ENCODE peak calls at places on chromosomes 11 and 22, in ten cellular contexts. L is AG10803, J is fibroblast of mammary gland, E is ovary, X is HFF-Myc, G is brain microvascular endothelial cell, S is GM12865, N is transverse colon, Q is heart left ventricle, U is breast epithelium. P is an unnamed sample.

GRCh38 chr11:34425863-34426262 is 12.9 kb upstream of the CAT start:
- DNase-seq in L (peak), J (peak), E (no peak), X (peak), G (no peak), S (no peak), N (no peak), Q (no peak), U (no peak), P (no peak)

GRCh38 chr22:26677217-26677616 is 19.8 kb downstream of the MIAT start:
- DNase-seq in L (no peak), J (no peak), E (no peak), X (no peak), G (no peak), S (no peak), N (no peak), Q (no peak), U (no peak), P (no peak)

GRCh38 chr11:17890333-17890732 is 122.5 kb downstream of the SERGEF start:
- DNase-seq in L (no peak), J (no peak), E (no peak), X (no peak), G (no peak), S (no peak), N (no peak), Q (no peak), U (no peak), P (no peak)

GRCh38 chr11:59756845-59757244 is 1.7 kb downstream of the STX3 start:
- DNase-seq in L (no peak), J (peak), E (peak), X (no peak), G (peak), S (no peak), N (peak), Q (no peak), U (peak), P (no peak)

GRCh38 chr11:116257092-116257491 is 515.7 kb downstream of the BUD13 start:
- DNase-seq in L (no peak), J (no peak), E (no peak), X (no peak), G (no peak), S (no peak), N (no peak), Q (no peak), U (no peak), P (no peak)

GRCh38 chr11:67381244-67381972 is 8.0 kb upstream of the CLCF1 start:
- DNase-seq in L (no peak), J (no peak), E (no peak), X (no peak), G (no peak), S (peak), N (no peak), Q (no peak), U (no peak), P (no peak)

GRCh38 chr11:72758690-72759389 is 6.6 kb upstream of the ARAP1 start:
- DNase-seq in L (peak), J (peak), E (peak), X (no peak), G (peak), S (no peak), N (no peak), Q (peak), U (no peak), P (no peak)

GRCh38 chr11:71936825-71937224 is 8.0 kb downstream of the RNF121 start:
- DNase-seq in L (peak), J (peak), E (no peak), X (no peak), G (peak), S (no peak), N (no peak), Q (no peak), U (no peak), P (no peak)

GRCh38 chr22:46905415-46905814 is 143.0 kb downstream of the TBC1D22A start:
- DNase-seq in L (no peak), J (no peak), E (no peak), X (no peak), G (no peak), S (no peak), N (no peak), Q (no peak), U (no peak), P (no peak)

GRCh38 chr11:123616505-123617198 is 37.8 kb downstream of the SCN3B start:
- DNase-seq in L (peak), J (peak), E (peak), X (peak), G (no peak), S (no peak), N (peak), Q (peak), U (peak), P (no peak)

GRCh38 chr22:27201741-27202140 is 544.4 kb downstream of the MIAT start:
- DNase-seq in L (no peak), J (no peak), E (no peak), X (no peak), G (no peak), S (no peak), N (no peak), Q (no peak), U (no peak), P (no peak)

GRCh38 chr22:27512283-27512761 is 289.2 kb downstream of the MN1 start:
- DNase-seq in L (peak), J (peak), E (peak), X (peak), G (peak), S (no peak), N (peak), Q (peak), U (peak), P (peak)

GRCh38 chr11:12698049-12698448 is 23.8 kb downstream of the TEAD1 start:
- DNase-seq in L (no peak), J (no peak), E (no peak), X (no peak), G (no peak), S (peak), N (no peak), Q (no peak), U (no peak), P (no peak)

GRCh38 chr11:134261626-134262488 is 8.5 kb downstream of the ACAD8 start:
- DNase-seq in L (peak), J (peak), E (no peak), X (no peak), G (no peak), S (peak), N (no peak), Q (no peak), U (no peak), P (no peak)

GRCh38 chr22:29914165-29914564 is 31.2 kb downstream of the MTMR3 start:
- DNase-seq in L (peak), J (peak), E (no peak), X (no peak), G (peak), S (no peak), N (no peak), Q (no peak), U (no peak), P (no peak)

GRCh38 chr11:91947215-91947614 is 277.4 kb upstream of the FAT3 start:
- DNase-seq in L (peak), J (peak), E (no peak), X (no peak), G (peak), S (no peak), N (no peak), Q (peak), U (no peak), P (no peak)

GRCh38 chr11:112042961-112043304 is 17.7 kb downstream of the DLAT start:
- DNase-seq in L (no peak), J (no peak), E (no peak), X (no peak), G (no peak), S (no peak), N (no peak), Q (no peak), U (no peak), P (no peak)

GRCh38 chr22:19823638-19824196 is 31.0 kb downstream of the GNB1L start:
- DNase-seq in L (no peak), J (no peak), E (peak), X (no peak), G (no peak), S (no peak), N (no peak), Q (no peak), U (peak), P (no peak)

GRCh38 chr22:29030016-29030617 is 31.5 kb downstream of the C22orf31 start:
- DNase-seq in L (peak), J (peak), E (no peak), X (no peak), G (no peak), S (no peak), N (no peak), Q (no peak), U (no peak), P (no peak)

GRCh38 chr11:40186401-40187091 is 1272.9 kb downstream of the LRRC4C start:
- DNase-seq in L (no peak), J (no peak), E (no peak), X (no peak), G (no peak), S (no peak), N (no peak), Q (no peak), U (peak), P (no peak)

GRCh38 chr11:133930767-133931448 is 25.9 kb downstream of the IGSF9B start:
- DNase-seq in L (no peak), J (peak), E (no peak), X (no peak), G (no peak), S (no peak), N (no peak), Q (no peak), U (no peak), P (no peak)

GRCh38 chr11:88555018-88555828 is 217.7 kb upstream of the CTSC start:
- DNase-seq in L (peak), J (peak), E (peak), X (peak), G (peak), S (no peak), N (no peak), Q (no peak), U (peak), P (no peak)

GRCh38 chr11:12280838-12281565 is 96.4 kb upstream of the PARVA start:
- DNase-seq in L (no peak), J (peak), E (no peak), X (no peak), G (peak), S (no peak), N (no peak), Q (no peak), U (no peak), P (peak)

GRCh38 chr11:86363424-86363823 is 11.3 kb upstream of the CCDC81 start:
- DNase-seq in L (no peak), J (no peak), E (no peak), X (no peak), G (no peak), S (no peak), N (no peak), Q (no peak), U (no peak), P (no peak)

GRCh38 chr22:46036558-46037408 is 59.8 kb upstream of the WNT7B start:
- DNase-seq in L (no peak), J (peak), E (peak), X (no peak), G (no peak), S (peak), N (peak), Q (no peak), U (no peak), P (peak)

GRCh38 chr22:24985824-24986214 is 33.3 kb downstream of the KIAA1671 start:
- DNase-seq in L (peak), J (peak), E (peak), X (no peak), G (peak), S (no peak), N (no peak), Q (peak), U (no peak), P (peak)

GRCh38 chr22:30701872-30702271 is 7.2 kb downstream of the OSBP2 start:
- DNase-seq in L (peak), J (peak), E (no peak), X (no peak), G (peak), S (no peak), N (no peak), Q (no peak), U (no peak), P (no peak)

GRCh38 chr22:44728761-44729261 is 23.6 kb upstream of the ARHGAP8 start:
- DNase-seq in L (peak), J (no peak), E (peak), X (no peak), G (no peak), S (no peak), N (no peak), Q (peak), U (no peak), P (no peak)

GRCh38 chr11:95095858-95096587 is 6.4 kb downstream of the ENDOD1 start:
- DNase-seq in L (peak), J (peak), E (no peak), X (no peak), G (no peak), S (peak), N (no peak), Q (no peak), U (no peak), P (no peak)

GRCh38 chr22:33579448-33580093 is 340.7 kb downstream of the LARGE1 start:
- DNase-seq in L (peak), J (peak), E (peak), X (peak), G (peak), S (peak), N (peak), Q (peak), U (no peak), P (no peak)

GRCh38 chr11:96257972-96258951 is 84.7 kb downstream of the MAML2 start:
- DNase-seq in L (peak), J (peak), E (no peak), X (peak), G (no peak), S (peak), N (no peak), Q (peak), U (no peak), P (no peak)

GRCh38 chr11:68751331-68751856 is at the start of gene TESMIN:
- DNase-seq in L (peak), J (peak), E (peak), X (peak), G (peak), S (peak), N (peak), Q (peak), U (peak), P (no peak)
- H3K4me3 ChIP-seq in L (peak), J (no peak), E (peak), X (peak), G (peak), S (peak), N (peak), Q (peak), U (peak), P (peak)

GRCh38 chr11:8265681-8266241 is 2.1 kb upstream of the LMO1 start:
- DNase-seq in L (no peak), J (no peak), E (no peak), X (no peak), G (no peak), S (no peak), N (no peak), Q (no peak), U (no peak), P (no peak)
- TF ChIP-seq CTCF in L (peak), J (peak), E (no peak), X (no peak), G (peak), S (no peak), N (no peak), Q (peak), U (no peak), P (no peak)

GRCh38 chr22:37260396-37260795 is 16.3 kb upstream of the RAC2 start:
- DNase-seq in L (no peak), J (no peak), E (no peak), X (no peak), G (no peak), S (no peak), N (no peak), Q (no peak), U (no peak), P (no peak)

GRCh38 chr22:37260939-37261338 is 16.9 kb upstream of the RAC2 start:
- DNase-seq in L (peak), J (peak), E (peak), X (no peak), G (peak), S (peak), N (peak), Q (peak), U (no peak), P (no peak)

GRCh38 chr22:37258005-37258790 is 14.1 kb upstream of the RAC2 start:
- DNase-seq in L (no peak), J (no peak), E (no peak), X (no peak), G (no peak), S (no peak), N (no peak), Q (no peak), U (no peak), P (no peak)

GRCh38 chr22:37258810-37259472 is 14.9 kb upstream of the RAC2 start:
- DNase-seq in L (no peak), J (no peak), E (no peak), X (no peak), G (no peak), S (no peak), N (no peak), Q (no peak), U (no peak), P (no peak)

GRCh38 chr22:37259540-37260029 is 15.5 kb upstream of the RAC2 start:
- DNase-seq in L (peak), J (peak), E (no peak), X (no peak), G (peak), S (no peak), N (no peak), Q (no peak), U (no peak), P (no peak)
- H3K4me3 ChIP-seq in L (peak), J (no peak), E (no peak), X (no peak), G (peak), S (no peak), N (no peak), Q (no peak), U (no peak), P (no peak)

GRCh38 chr11:110432713-110433392 is 3.1 kb downstream of the FDX1 start:
- DNase-seq in L (peak), J (no peak), E (no peak), X (no peak), G (no peak), S (no peak), N (no peak), Q (no peak), U (no peak), P (no peak)

GRCh38 chr11:110433393-110434333 is 3.9 kb downstream of the FDX1 start:
- DNase-seq in L (peak), J (peak), E (no peak), X (no peak), G (no peak), S (peak), N (no peak), Q (no peak), U (no peak), P (no peak)

GRCh38 chr11:110438017-110438416 is 8.3 kb downstream of the FDX1 start:
- DNase-seq in L (peak), J (no peak), E (no peak), X (no peak), G (no peak), S (no peak), N (no peak), Q (no peak), U (no peak), P (no peak)

GRCh38 chr11:110435780-110436717 is 6.3 kb downstream of the FDX1 start:
- DNase-seq in L (peak), J (peak), E (no peak), X (no peak), G (peak), S (peak), N (no peak), Q (no peak), U (no peak), P (no peak)

GRCh38 chr11:110434952-110435779 is 5.4 kb downstream of the FDX1 start:
- DNase-seq in L (no peak), J (no peak), E (no peak), X (no peak), G (no peak), S (peak), N (peak), Q (no peak), U (no peak), P (no peak)
- TF ChIP-seq CTCF in L (no peak), J (peak), E (no peak), X (no peak), G (peak), S (peak), N (peak), Q (peak), U (no peak), P (no peak)

GRCh38 chr11:33377100-33377851 is 120.1 kb downstream of the HIPK3 start:
- DNase-seq in L (peak), J (peak), E (no peak), X (no peak), G (no peak), S (no peak), N (no peak), Q (no peak), U (no peak), P (no peak)
- H3K4me3 ChIP-seq in L (peak), J (peak), E (no peak), X (peak), G (peak), S (peak), N (no peak), Q (peak), U (peak), P (peak)

GRCh38 chr11:9095421-9095820 is 4.0 kb upstream of the SCUBE2 start:
- DNase-seq in L (no peak), J (no peak), E (no peak), X (no peak), G (no peak), S (peak), N (peak), Q (no peak), U (no peak), P (no peak)
- TF ChIP-seq CTCF in L (peak), J (no peak), E (no peak), X (peak), G (peak), S (peak), N (peak), Q (peak), U (no peak), P (no peak)

DNA sequence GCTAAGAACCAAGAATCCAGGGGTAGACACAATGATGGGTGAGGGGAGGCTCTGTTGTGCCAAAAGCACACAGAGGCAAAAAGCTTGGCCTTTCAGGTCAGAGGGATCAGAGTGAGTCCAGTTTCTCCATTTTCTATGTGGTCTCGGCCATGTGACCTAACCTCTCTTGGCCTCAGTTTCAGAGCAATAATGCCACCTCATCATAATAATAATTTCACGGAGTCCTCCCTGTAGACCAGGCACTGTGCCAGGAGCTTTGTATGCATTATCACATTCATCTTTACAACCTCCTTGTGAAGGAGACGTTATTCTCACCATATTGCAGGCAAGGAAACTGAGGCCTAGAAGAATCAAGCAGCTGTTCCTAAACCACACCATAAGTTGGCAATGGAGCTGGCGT is 120.2 kb downstream of the WT1 start:
- DNase-seq in L (no peak), J (no peak), E (no peak), X (no peak), G (no peak), S (no peak), N (no peak), Q (no peak), U (no peak), P (no peak)
- H3K4me3 ChIP-seq in L (no peak), J (no peak), E (no peak), X (no peak), G (no peak), S (no peak), N (no peak), Q (no peak), U (no peak), P (no peak)

GRCh38 chr11:31768744-31769143 is 42.4 kb downstream of the PAX6 start:
- DNase-seq in L (no peak), J (no peak), E (no peak), X (no peak), G (no peak), S (peak), N (no peak), Q (no peak), U (no peak), P (no peak)
- TF ChIP-seq CTCF in L (no peak), J (no peak), E (no peak), X (no peak), G (no peak), S (no peak), N (no peak), Q (no peak), U (no peak), P (no peak)

GRCh38 chr11:1899686-1900085 is 8.0 kb upstream of the PRR33 start:
- DNase-seq in L (no peak), J (no peak), E (no peak), X (no peak), G (no peak), S (no peak), N (no peak), Q (no peak), U (no peak), P (no peak)

GRCh38 chr11:1896468-1896867 is 4.8 kb upstream of the PRR33 start:
- DNase-seq in L (no peak), J (no peak), E (no peak), X (no peak), G (no peak), S (no peak), N (no peak), Q (no peak), U (no peak), P (no peak)

GRCh38 chr11:1893581-1894359 is 2.1 kb upstream of the PRR33 start:
- DNase-seq in L (peak), J (no peak), E (no peak), X (no peak), G (no peak), S (no peak), N (no peak), Q (no peak), U (no peak), P (no peak)

GRCh38 chr11:1899100-1899499 is 7.4 kb upstream of the PRR33 start:
- DNase-seq in L (no peak), J (no peak), E (no peak), X (no peak), G (no peak), S (no peak), N (no peak), Q (no peak), U (no peak), P (no peak)

DNA sequence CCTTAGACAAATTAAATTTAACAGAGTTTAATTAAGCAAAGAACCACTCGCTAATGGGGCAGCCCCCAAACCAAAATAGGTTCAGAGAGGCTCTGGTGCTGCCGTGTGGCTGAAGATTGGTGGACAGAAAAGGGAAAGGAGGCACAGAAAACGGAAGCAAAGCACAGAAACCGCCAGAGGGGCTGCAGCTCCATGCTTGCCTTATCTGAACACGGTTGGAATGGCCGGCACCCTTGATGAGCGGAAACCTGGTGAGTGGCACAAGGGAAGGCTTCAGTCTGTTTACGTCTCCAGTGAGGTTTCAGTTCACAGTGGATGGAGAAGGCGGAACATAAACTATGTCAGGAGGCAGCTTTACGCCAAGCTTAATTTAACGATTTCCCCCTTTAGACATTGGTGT is 5.2 kb upstream of the PRR33 start:
- DNase-seq in L (no peak), J (no peak), E (no peak), X (no peak), G (no peak), S (no peak), N (no peak), Q (no peak), U (no peak), P (no peak)
- H3K4me3 ChIP-seq in L (no peak), J (no peak), E (no peak), X (no peak), G (no peak), S (no peak), N (no peak), Q (no peak), U (no peak), P (no peak)

GRCh38 chr11:37830532-37830931 is 1232.5 kb upstream of the RAG2 start:
- DNase-seq in L (no peak), J (no peak), E (no peak), X (no peak), G (no peak), S (no peak), N (no peak), Q (no peak), U (no peak), P (no peak)
- TF ChIP-seq CTCF in L (no peak), J (no peak), E (no peak), X (no peak), G (no peak), S (no peak), N (no peak), Q (no peak), U (no peak), P (no peak)

P was measured in coronary artery.